ENCODE peak calls at places on chromosomes 7 and 10, in five cellular contexts. N is ureter; Z is SK-N-SH; R is activated naive CD8-positive, alpha-beta T cell treated with anti-CD3 and anti-CD28 coated beads, Interleukin-2, amount 50 U/mL, for 24 hours; P is astrocyte of the spinal cord. Y is an unnamed sample.

GRCh38 chr7:818031-818699 is 14.1 kb upstream of the SUN1 start:
- DNase-seq in N (no peak), Z (no peak), R (no peak), P (peak; percentile 74), Y (no peak)

GRCh38 chr10:132869621-132870020 is 72.7 kb downstream of the CFAP46 start:
- DNase-seq in N (no peak), Z (no peak), R (no peak), P (no peak), Y (no peak)

GRCh38 chr7:47470567-47471357 is 111.1 kb downstream of the TNS3 start:
- DNase-seq in N (no peak), Z (no peak), R (no peak), P (no peak), Y (no peak)

GRCh38 chr10:89837173-89838001 is 136.0 kb downstream of the KIF20B start:
- DNase-seq in N (peak; percentile 62), Z (peak; percentile 45), R (peak; percentile 34), P (peak; percentile 24), Y (no peak)

GRCh38 chr7:112036071-112036470 is 170.1 kb downstream of the DOCK4 start:
- DNase-seq in N (no peak), Z (no peak), R (no peak), P (no peak), Y (no peak)

GRCh38 chr10:22481687-22482539 is 136.6 kb downstream of the SPAG6 start:
- DNase-seq in N (no peak), Z (no peak), R (no peak), P (no peak), Y (no peak)

GRCh38 chr10:62399211-62399610 is 25.0 kb downstream of the ZNF365 start:
- DNase-seq in N (no peak), Z (no peak), R (no peak), P (peak; percentile 63), Y (no peak)

GRCh38 chr10:19570143-19570542 is 246.1 kb upstream of the PLXDC2 start:
- DNase-seq in N (no peak), Z (no peak), R (no peak), P (no peak), Y (no peak)

GRCh38 chr10:131137223-131137622 is 174.3 kb downstream of the TCERG1L start:
- DNase-seq in N (no peak), Z (no peak), R (no peak), P (no peak), Y (no peak)